ENCODE peak calls at places on chromosomes 4 and X, in eight cellular contexts. One of them, this sample, is unnamed.

GRCh38 chr4:104093247-104093646 is 373.5 kb upstream of the TACR3 start:
- DNase-seq in Caki2: no peak
- DNase-seq in germinal center: no peak
- DNase-seq in activated CD4-positive, alpha-beta T cell treated with anti-CD3 and anti-CD28 coated beads, Interleukin-2, amount 10 ng/mL, durations not matched to agents 7 days and 5 days: no peak
- DNase-seq in hepatic stellate cell: no peak
- DNase-seq in breast epithelium: no peak
- DNase-seq in skeletal muscle cell: no peak
- DNase-seq in cardiac fibroblast: no peak
- DNase-seq in this sample: no peak

GRCh38 chr4:138802499-138802898 is 213.1 kb upstream of the NOCT start:
- DNase-seq in Caki2: no peak
- DNase-seq in germinal center: no peak
- DNase-seq in activated CD4-positive, alpha-beta T cell treated with anti-CD3 and anti-CD28 coated beads, Interleukin-2, amount 10 ng/mL, durations not matched to agents 7 days and 5 days: no peak
- DNase-seq in hepatic stellate cell: no peak
- DNase-seq in breast epithelium: no peak
- DNase-seq in skeletal muscle cell: no peak
- DNase-seq in cardiac fibroblast: no peak
- DNase-seq in this sample: no peak

GRCh38 chr4:101785476-101785875 is 5.1 kb upstream of the BANK1 start:
- DNase-seq in Caki2: no peak
- DNase-seq in germinal center: no peak
- DNase-seq in activated CD4-positive, alpha-beta T cell treated with anti-CD3 and anti-CD28 coated beads, Interleukin-2, amount 10 ng/mL, durations not matched to agents 7 days and 5 days: no peak
- DNase-seq in hepatic stellate cell: no peak
- DNase-seq in breast epithelium: no peak
- DNase-seq in skeletal muscle cell: no peak
- DNase-seq in cardiac fibroblast: peak; percentile 54
- DNase-seq in this sample: no peak

GRCh38 chrX:7088968-7089615 is 58.4 kb upstream of the STS start:
- DNase-seq in Caki2: no peak
- DNase-seq in germinal center: peak; percentile 13
- DNase-seq in activated CD4-positive, alpha-beta T cell treated with anti-CD3 and anti-CD28 coated beads, Interleukin-2, amount 10 ng/mL, durations not matched to agents 7 days and 5 days: peak; percentile 53
- DNase-seq in hepatic stellate cell: no peak
- DNase-seq in breast epithelium: no peak
- DNase-seq in skeletal muscle cell: no peak
- DNase-seq in cardiac fibroblast: no peak
- DNase-seq in this sample: no peak

GRCh38 chr4:5711479-5712184 is 631 bp downstream of the EVC start:
- DNase-seq in Caki2: peak; percentile 57
- DNase-seq in germinal center: no peak
- DNase-seq in activated CD4-positive, alpha-beta T cell treated with anti-CD3 and anti-CD28 coated beads, Interleukin-2, amount 10 ng/mL, durations not matched to agents 7 days and 5 days: no peak
- DNase-seq in hepatic stellate cell: peak; percentile 60
- DNase-seq in breast epithelium: no peak
- DNase-seq in skeletal muscle cell: peak; percentile 14
- DNase-seq in cardiac fibroblast: peak; percentile 52
- DNase-seq in this sample: no peak

GRCh38 chrX:37347420-37347819 is 1.7 kb upstream of the PRRG1 start:
- DNase-seq in Caki2: peak; percentile 41
- DNase-seq in germinal center: no peak
- DNase-seq in activated CD4-positive, alpha-beta T cell treated with anti-CD3 and anti-CD28 coated beads, Interleukin-2, amount 10 ng/mL, durations not matched to agents 7 days and 5 days: no peak
- DNase-seq in hepatic stellate cell: no peak
- DNase-seq in breast epithelium: no peak
- DNase-seq in skeletal muscle cell: peak; percentile 47
- DNase-seq in cardiac fibroblast: peak; percentile 78
- DNase-seq in this sample: no peak

GRCh38 chr4:128516568-128516967 is 229.0 kb upstream of the PGRMC2 start:
- DNase-seq in Caki2: no peak
- DNase-seq in germinal center: no peak
- DNase-seq in activated CD4-positive, alpha-beta T cell treated with anti-CD3 and anti-CD28 coated beads, Interleukin-2, amount 10 ng/mL, durations not matched to agents 7 days and 5 days: no peak
- DNase-seq in hepatic stellate cell: no peak
- DNase-seq in breast epithelium: no peak
- DNase-seq in skeletal muscle cell: peak; percentile 54
- DNase-seq in cardiac fibroblast: peak; percentile 85
- DNase-seq in this sample: no peak

GRCh38 chrX:19040373-19040772 is 56.5 kb upstream of the PHKA2 start:
- DNase-seq in Caki2: no peak
- DNase-seq in germinal center: no peak
- DNase-seq in activated CD4-positive, alpha-beta T cell treated with anti-CD3 and anti-CD28 coated beads, Interleukin-2, amount 10 ng/mL, durations not matched to agents 7 days and 5 days: no peak
- DNase-seq in hepatic stellate cell: no peak
- DNase-seq in breast epithelium: no peak
- DNase-seq in skeletal muscle cell: no peak
- DNase-seq in cardiac fibroblast: no peak
- DNase-seq in this sample: no peak

GRCh38 chrX:121161501-121161933 is 114.1 kb downstream of the GLUD2 start:
- DNase-seq in Caki2: no peak
- DNase-seq in germinal center: no peak
- DNase-seq in activated CD4-positive, alpha-beta T cell treated with anti-CD3 and anti-CD28 coated beads, Interleukin-2, amount 10 ng/mL, durations not matched to agents 7 days and 5 days: no peak
- DNase-seq in hepatic stellate cell: no peak
- DNase-seq in breast epithelium: no peak
- DNase-seq in skeletal muscle cell: no peak
- DNase-seq in cardiac fibroblast: no peak
- DNase-seq in this sample: no peak

GRCh38 chr4:71634364-71634763 is 149.5 kb downstream of the GC start:
- DNase-seq in Caki2: no peak
- DNase-seq in germinal center: no peak
- DNase-seq in activated CD4-positive, alpha-beta T cell treated with anti-CD3 and anti-CD28 coated beads, Interleukin-2, amount 10 ng/mL, durations not matched to agents 7 days and 5 days: no peak
- DNase-seq in hepatic stellate cell: no peak
- DNase-seq in breast epithelium: no peak
- DNase-seq in skeletal muscle cell: no peak
- DNase-seq in cardiac fibroblast: no peak
- DNase-seq in this sample: no peak

GRCh38 chrX:31293409-31293808 is 221.6 kb upstream of the FTHL17 start:
- DNase-seq in Caki2: no peak
- DNase-seq in germinal center: no peak
- DNase-seq in activated CD4-positive, alpha-beta T cell treated with anti-CD3 and anti-CD28 coated beads, Interleukin-2, amount 10 ng/mL, durations not matched to agents 7 days and 5 days: no peak
- DNase-seq in hepatic stellate cell: no peak
- DNase-seq in breast epithelium: no peak
- DNase-seq in skeletal muscle cell: no peak
- DNase-seq in cardiac fibroblast: no peak
- DNase-seq in this sample: no peak

GRCh38 chr4:78706302-78706701 is 69.8 kb upstream of the BMP2K start:
- DNase-seq in Caki2: no peak
- DNase-seq in germinal center: no peak
- DNase-seq in activated CD4-positive, alpha-beta T cell treated with anti-CD3 and anti-CD28 coated beads, Interleukin-2, amount 10 ng/mL, durations not matched to agents 7 days and 5 days: no peak
- DNase-seq in hepatic stellate cell: no peak
- DNase-seq in breast epithelium: no peak
- DNase-seq in skeletal muscle cell: no peak
- DNase-seq in cardiac fibroblast: no peak
- DNase-seq in this sample: no peak

GRCh38 chr4:139900964-139901376 is 235.4 kb downstream of the MGST2 start:
- DNase-seq in Caki2: no peak
- DNase-seq in germinal center: no peak
- DNase-seq in activated CD4-positive, alpha-beta T cell treated with anti-CD3 and anti-CD28 coated beads, Interleukin-2, amount 10 ng/mL, durations not matched to agents 7 days and 5 days: peak; percentile 9
- DNase-seq in hepatic stellate cell: no peak
- DNase-seq in breast epithelium: no peak
- DNase-seq in skeletal muscle cell: no peak
- DNase-seq in cardiac fibroblast: no peak
- DNase-seq in this sample: no peak

GRCh38 chr4:126318376-126318775 is 1003.6 kb downstream of the FAT4 start:
- DNase-seq in Caki2: no peak
- DNase-seq in germinal center: no peak
- DNase-seq in activated CD4-positive, alpha-beta T cell treated with anti-CD3 and anti-CD28 coated beads, Interleukin-2, amount 10 ng/mL, durations not matched to agents 7 days and 5 days: no peak
- DNase-seq in hepatic stellate cell: no peak
- DNase-seq in breast epithelium: no peak
- DNase-seq in skeletal muscle cell: no peak
- DNase-seq in cardiac fibroblast: no peak
- DNase-seq in this sample: no peak

GRCh38 chr4:16597829-16598228 is 300.6 kb downstream of the LDB2 start:
- DNase-seq in Caki2: no peak
- DNase-seq in germinal center: no peak
- DNase-seq in activated CD4-positive, alpha-beta T cell treated with anti-CD3 and anti-CD28 coated beads, Interleukin-2, amount 10 ng/mL, durations not matched to agents 7 days and 5 days: no peak
- DNase-seq in hepatic stellate cell: peak; percentile 21
- DNase-seq in breast epithelium: no peak
- DNase-seq in skeletal muscle cell: no peak
- DNase-seq in cardiac fibroblast: peak; percentile 47
- DNase-seq in this sample: no peak

GRCh38 chrX:78139160-78140123 is at the start of gene TAF9B:
- DNase-seq in Caki2: peak; percentile 83
- DNase-seq in germinal center: peak; percentile 81
- DNase-seq in activated CD4-positive, alpha-beta T cell treated with anti-CD3 and anti-CD28 coated beads, Interleukin-2, amount 10 ng/mL, durations not matched to agents 7 days and 5 days: peak; percentile 85
- DNase-seq in hepatic stellate cell: peak; percentile 79
- DNase-seq in breast epithelium: peak; percentile 75
- DNase-seq in skeletal muscle cell: peak; percentile 47
- DNase-seq in cardiac fibroblast: peak; percentile 84
- DNase-seq in this sample: peak; percentile 48

GRCh38 chr4:85210353-85210752 is 243.9 kb upstream of the WDFY3 start:
- DNase-seq in Caki2: peak; percentile 11
- DNase-seq in germinal center: no peak
- DNase-seq in activated CD4-positive, alpha-beta T cell treated with anti-CD3 and anti-CD28 coated beads, Interleukin-2, amount 10 ng/mL, durations not matched to agents 7 days and 5 days: no peak
- DNase-seq in hepatic stellate cell: no peak
- DNase-seq in breast epithelium: no peak
- DNase-seq in skeletal muscle cell: no peak
- DNase-seq in cardiac fibroblast: no peak
- DNase-seq in this sample: no peak

GRCh38 chrX:26653050-26653449 is 437.1 kb downstream of the MAGEB5 start:
- DNase-seq in Caki2: no peak
- DNase-seq in germinal center: no peak
- DNase-seq in activated CD4-positive, alpha-beta T cell treated with anti-CD3 and anti-CD28 coated beads, Interleukin-2, amount 10 ng/mL, durations not matched to agents 7 days and 5 days: no peak
- DNase-seq in hepatic stellate cell: no peak
- DNase-seq in breast epithelium: no peak
- DNase-seq in skeletal muscle cell: no peak
- DNase-seq in cardiac fibroblast: no peak
- DNase-seq in this sample: no peak

GRCh38 chrX:22397566-22397965 is 124.9 kb downstream of the CBLL2 start:
- DNase-seq in Caki2: no peak
- DNase-seq in germinal center: no peak
- DNase-seq in activated CD4-positive, alpha-beta T cell treated with anti-CD3 and anti-CD28 coated beads, Interleukin-2, amount 10 ng/mL, durations not matched to agents 7 days and 5 days: no peak
- DNase-seq in hepatic stellate cell: no peak
- DNase-seq in breast epithelium: no peak
- DNase-seq in skeletal muscle cell: no peak
- DNase-seq in cardiac fibroblast: no peak
- DNase-seq in this sample: no peak

GRCh38 chrX:155747520-155747919 is 133.6 kb upstream of the VAMP7 start:
- DNase-seq in Caki2: peak; percentile 17
- DNase-seq in germinal center: no peak
- DNase-seq in activated CD4-positive, alpha-beta T cell treated with anti-CD3 and anti-CD28 coated beads, Interleukin-2, amount 10 ng/mL, durations not matched to agents 7 days and 5 days: no peak
- DNase-seq in hepatic stellate cell: no peak
- DNase-seq in breast epithelium: no peak
- DNase-seq in skeletal muscle cell: no peak
- DNase-seq in cardiac fibroblast: peak; percentile 1
- DNase-seq in this sample: no peak

GRCh38 chrX:75278991-75279390 is 5.1 kb downstream of the UPRT start:
- DNase-seq in Caki2: no peak
- DNase-seq in germinal center: no peak
- DNase-seq in activated CD4-positive, alpha-beta T cell treated with anti-CD3 and anti-CD28 coated beads, Interleukin-2, amount 10 ng/mL, durations not matched to agents 7 days and 5 days: no peak
- DNase-seq in hepatic stellate cell: no peak
- DNase-seq in breast epithelium: no peak
- DNase-seq in skeletal muscle cell: no peak
- DNase-seq in cardiac fibroblast: no peak
- DNase-seq in this sample: no peak

GRCh38 chrX:150594584-150594983 is 26.2 kb downstream of the MTM1 start:
- DNase-seq in Caki2: no peak
- DNase-seq in germinal center: no peak
- DNase-seq in activated CD4-positive, alpha-beta T cell treated with anti-CD3 and anti-CD28 coated beads, Interleukin-2, amount 10 ng/mL, durations not matched to agents 7 days and 5 days: no peak
- DNase-seq in hepatic stellate cell: no peak
- DNase-seq in breast epithelium: no peak
- DNase-seq in skeletal muscle cell: no peak
- DNase-seq in cardiac fibroblast: no peak
- DNase-seq in this sample: no peak

GRCh38 chrX:136735604-136736003 is 45.1 kb downstream of the ARHGEF6 start:
- DNase-seq in Caki2: no peak
- DNase-seq in germinal center: no peak
- DNase-seq in activated CD4-positive, alpha-beta T cell treated with anti-CD3 and anti-CD28 coated beads, Interleukin-2, amount 10 ng/mL, durations not matched to agents 7 days and 5 days: no peak
- DNase-seq in hepatic stellate cell: no peak
- DNase-seq in breast epithelium: no peak
- DNase-seq in skeletal muscle cell: no peak
- DNase-seq in cardiac fibroblast: no peak
- DNase-seq in this sample: no peak

GRCh38 chrX:150258463-150259430 is 104.4 kb upstream of the MAMLD1 start:
- DNase-seq in Caki2: no peak
- DNase-seq in germinal center: no peak
- DNase-seq in activated CD4-positive, alpha-beta T cell treated with anti-CD3 and anti-CD28 coated beads, Interleukin-2, amount 10 ng/mL, durations not matched to agents 7 days and 5 days: no peak
- DNase-seq in hepatic stellate cell: peak; percentile 24
- DNase-seq in breast epithelium: no peak
- DNase-seq in skeletal muscle cell: no peak
- DNase-seq in cardiac fibroblast: peak; percentile 5
- DNase-seq in this sample: no peak

GRCh38 chr4:79049840-79050520 is 110.7 kb upstream of the PAQR3 start:
- DNase-seq in Caki2: no peak
- DNase-seq in germinal center: no peak
- DNase-seq in activated CD4-positive, alpha-beta T cell treated with anti-CD3 and anti-CD28 coated beads, Interleukin-2, amount 10 ng/mL, durations not matched to agents 7 days and 5 days: no peak
- DNase-seq in hepatic stellate cell: no peak
- DNase-seq in breast epithelium: no peak
- DNase-seq in skeletal muscle cell: no peak
- DNase-seq in cardiac fibroblast: no peak
- DNase-seq in this sample: no peak

GRCh38 chr4:159506801-159507517 is 404.1 kb downstream of the RAPGEF2 start:
- DNase-seq in Caki2: no peak
- DNase-seq in germinal center: no peak
- DNase-seq in activated CD4-positive, alpha-beta T cell treated with anti-CD3 and anti-CD28 coated beads, Interleukin-2, amount 10 ng/mL, durations not matched to agents 7 days and 5 days: no peak
- DNase-seq in hepatic stellate cell: no peak
- DNase-seq in breast epithelium: no peak
- DNase-seq in skeletal muscle cell: no peak
- DNase-seq in cardiac fibroblast: no peak
- DNase-seq in this sample: no peak

GRCh38 chr4:70703695-70704332 is 15.5 kb downstream of the UTP3 start:
- DNase-seq in Caki2: peak; percentile 61
- DNase-seq in germinal center: no peak
- DNase-seq in activated CD4-positive, alpha-beta T cell treated with anti-CD3 and anti-CD28 coated beads, Interleukin-2, amount 10 ng/mL, durations not matched to agents 7 days and 5 days: no peak
- DNase-seq in hepatic stellate cell: peak; percentile 18
- DNase-seq in breast epithelium: no peak
- DNase-seq in skeletal muscle cell: no peak
- DNase-seq in cardiac fibroblast: peak; percentile 34
- DNase-seq in this sample: no peak

GRCh38 chr4:163941221-163941865 is 446.9 kb downstream of the TMA16 start:
- DNase-seq in Caki2: peak; percentile 19
- DNase-seq in germinal center: no peak
- DNase-seq in activated CD4-positive, alpha-beta T cell treated with anti-CD3 and anti-CD28 coated beads, Interleukin-2, amount 10 ng/mL, durations not matched to agents 7 days and 5 days: no peak
- DNase-seq in hepatic stellate cell: no peak
- DNase-seq in breast epithelium: no peak
- DNase-seq in skeletal muscle cell: no peak
- DNase-seq in cardiac fibroblast: no peak
- DNase-seq in this sample: no peak

GRCh38 chr4:87044511-87045369 is 109.9 kb downstream of the AFF1 start:
- DNase-seq in Caki2: peak; percentile 75
- DNase-seq in germinal center: no peak
- DNase-seq in activated CD4-positive, alpha-beta T cell treated with anti-CD3 and anti-CD28 coated beads, Interleukin-2, amount 10 ng/mL, durations not matched to agents 7 days and 5 days: no peak
- DNase-seq in hepatic stellate cell: no peak
- DNase-seq in breast epithelium: no peak
- DNase-seq in skeletal muscle cell: no peak
- DNase-seq in cardiac fibroblast: no peak
- DNase-seq in this sample: no peak

GRCh38 chr4:139685180-139685579 is 19.6 kb downstream of the MGST2 start:
- DNase-seq in Caki2: no peak
- DNase-seq in germinal center: no peak
- DNase-seq in activated CD4-positive, alpha-beta T cell treated with anti-CD3 and anti-CD28 coated beads, Interleukin-2, amount 10 ng/mL, durations not matched to agents 7 days and 5 days: no peak
- DNase-seq in hepatic stellate cell: no peak
- DNase-seq in breast epithelium: no peak
- DNase-seq in skeletal muscle cell: no peak
- DNase-seq in cardiac fibroblast: no peak
- DNase-seq in this sample: no peak

GRCh38 chrX:110156167-110156754 is 153.3 kb downstream of the TMEM164 start:
- DNase-seq in Caki2: no peak
- DNase-seq in germinal center: no peak
- DNase-seq in activated CD4-positive, alpha-beta T cell treated with anti-CD3 and anti-CD28 coated beads, Interleukin-2, amount 10 ng/mL, durations not matched to agents 7 days and 5 days: peak; percentile 11
- DNase-seq in hepatic stellate cell: no peak
- DNase-seq in breast epithelium: no peak
- DNase-seq in skeletal muscle cell: no peak
- DNase-seq in cardiac fibroblast: no peak
- DNase-seq in this sample: no peak